ENCODE peak calls at places on chromosomes 16 and 17, in ten cellular contexts. R is BJ, Z is kidney epithelial cell, Q is IMR-90, Y is HFFc6, H is PC-9, D is tibial nerve, J is D721Med, E is lung, K is A549. T is an unnamed sample.
A peak's percentile ranks its signal among the peaks of the same experiment; 100 is the strongest.

GRCh38 chr16:23146877-23147601 is 2.2 kb downstream of the USP31 start:
- DNase-seq in R (no peak), Z (no peak), Q (no peak), Y (no peak), H (no peak), D (no peak), J (no peak), E (no peak), K (no peak), T (no peak)

GRCh38 chr16:79191933-79192332 is 408.6 kb downstream of the MAF start:
- DNase-seq in R (no peak), Z (peak; percentile 35), Q (no peak), Y (no peak), H (no peak), D (no peak), J (no peak), E (no peak), K (no peak), T (no peak)

GRCh38 chr16:7182510-7183109 is 150.0 kb upstream of the RBFOX1 start:
- DNase-seq in R (no peak), Z (no peak), Q (no peak), Y (no peak), H (no peak), D (no peak), J (no peak), E (no peak), K (no peak), T (no peak)

GRCh38 chr16:87324411-87325275 is 7.5 kb upstream of the C16orf95 start:
- DNase-seq in R (no peak), Z (no peak), Q (peak; percentile 10), Y (no peak), H (no peak), D (no peak), J (peak; percentile 46), E (no peak), K (peak; percentile 77), T (no peak)

GRCh38 chr17:48175692-48176450 is 68.3 kb downstream of the SNX11 start:
- DNase-seq in R (peak; percentile 29), Z (no peak), Q (peak; percentile 30), Y (peak; percentile 56), H (no peak), D (no peak), J (no peak), E (no peak), K (no peak), T (no peak)

GRCh38 chr17:48052956-48053757 is 5.0 kb downstream of the NFE2L1 start:
- DNase-seq in R (no peak), Z (no peak), Q (peak; percentile 40), Y (peak; percentile 35), H (no peak), D (peak; percentile 80), J (no peak), E (no peak), K (no peak), T (no peak)

GRCh38 chr17:28174352-28175046 is 132.0 kb downstream of the NLK start:
- DNase-seq in R (no peak), Z (no peak), Q (no peak), Y (no peak), H (no peak), D (no peak), J (no peak), E (no peak), K (no peak), T (no peak)

GRCh38 chr16:66474750-66475199 is 47.7 kb downstream of the BEAN1 start:
- DNase-seq in R (no peak), Z (no peak), Q (no peak), Y (no peak), H (peak; percentile 20), D (no peak), J (no peak), E (no peak), K (no peak), T (no peak)

GRCh38 chr16:71933913-71934696 is 38.8 kb downstream of the IST1 start:
- DNase-seq in R (no peak), Z (peak; percentile 54), Q (peak; percentile 79), Y (peak; percentile 58), H (peak; percentile 15), D (no peak), J (no peak), E (no peak), K (no peak), T (no peak)

GRCh38 chr17:57075193-57075592 is 9.9 kb upstream of the AKAP1 start:
- DNase-seq in R (no peak), Z (no peak), Q (no peak), Y (no peak), H (no peak), D (no peak), J (no peak), E (no peak), K (no peak), T (no peak)

GRCh38 chr16:48136547-48137360 is 19.0 kb downstream of the ABCC12 start:
- DNase-seq in R (no peak), Z (no peak), Q (no peak), Y (no peak), H (no peak), D (no peak), J (no peak), E (no peak), K (no peak), T (no peak)

GRCh38 chr16:59633996-59634579 is 900.0 kb upstream of the GOT2 start:
- DNase-seq in R (peak; percentile 53), Z (no peak), Q (peak; percentile 83), Y (peak; percentile 83), H (no peak), D (no peak), J (no peak), E (no peak), K (no peak), T (peak; percentile 30)

GRCh38 chr17:80947200-80947940 is 44.3 kb upstream of the CHMP6 start:
- DNase-seq in R (no peak), Z (no peak), Q (no peak), Y (no peak), H (no peak), D (no peak), J (no peak), E (no peak), K (no peak), T (no peak)

GRCh38 chr16:50304467-50305440 is 38.4 kb downstream of the ADCY7 start:
- DNase-seq in R (no peak), Z (no peak), Q (no peak), Y (no peak), H (no peak), D (no peak), J (no peak), E (no peak), K (no peak), T (no peak)

GRCh38 chr17:66207936-66208335 is 16.0 kb upstream of the CEP112 start:
- DNase-seq in R (no peak), Z (no peak), Q (no peak), Y (no peak), H (no peak), D (no peak), J (no peak), E (no peak), K (no peak), T (no peak)
- TF ChIP-seq CTCF in R (no peak), Z (no peak), Q (no peak), Y (peak; percentile 10), H (no peak), D (no peak), J (no peak), E (no peak), K (no peak), T (no peak)

GRCh38 chr17:76025294-76025693 is 1.8 kb downstream of the EVPL start:
- DNase-seq in R (no peak), Z (no peak), Q (no peak), Y (no peak), H (peak; percentile 16), D (no peak), J (no peak), E (no peak), K (no peak), T (no peak)

GRCh38 chr17:76024353-76024752 is 2.8 kb downstream of the EVPL start:
- DNase-seq in R (no peak), Z (no peak), Q (no peak), Y (no peak), H (no peak), D (no peak), J (no peak), E (no peak), K (no peak), T (no peak)

GRCh38 chr17:76026714-76027158 is 370 bp downstream of the EVPL start:
- DNase-seq in R (no peak), Z (no peak), Q (no peak), Y (no peak), H (no peak), D (no peak), J (no peak), E (peak; percentile 44), K (no peak), T (no peak)

GRCh38 chr17:76023900-76024237 is 3.2 kb downstream of the EVPL start:
- DNase-seq in R (no peak), Z (no peak), Q (no peak), Y (no peak), H (no peak), D (no peak), J (no peak), E (no peak), K (no peak), T (no peak)

DNA sequence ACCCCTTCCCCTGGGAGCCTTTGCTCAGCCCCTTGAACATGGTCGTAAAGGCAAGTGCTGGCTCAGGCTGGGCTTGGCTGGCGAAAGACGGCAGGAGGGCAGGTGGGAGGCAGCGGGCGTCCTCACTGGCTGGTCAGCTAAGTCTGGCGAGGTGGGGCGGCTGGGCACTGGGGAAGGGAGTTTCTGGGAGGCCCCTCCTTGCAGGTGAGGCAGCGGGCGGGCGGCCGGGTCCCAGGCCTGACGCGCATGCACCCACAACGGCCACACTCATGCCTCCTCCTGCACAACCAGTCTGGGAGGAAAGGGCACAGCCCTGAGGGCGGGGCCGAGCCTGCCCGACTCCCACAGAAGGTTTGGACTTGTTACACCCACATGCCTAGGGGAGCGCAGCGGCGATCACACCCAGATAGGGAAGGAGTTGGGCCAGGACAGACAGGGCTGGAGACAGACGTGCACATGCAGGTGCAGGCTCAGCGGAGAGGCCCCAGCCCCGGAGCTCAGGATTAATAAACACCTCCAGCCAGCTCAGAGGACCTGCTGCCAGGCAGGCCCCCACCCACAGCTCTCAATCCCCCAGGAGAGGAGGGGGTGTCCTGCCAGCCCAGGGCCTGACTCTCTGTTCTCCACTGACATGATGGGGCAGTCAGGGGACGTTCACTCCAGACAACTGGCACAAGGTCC is at the start of gene EVPL:
- DNase-seq in R (no peak), Z (peak; percentile 32), Q (no peak), Y (no peak), H (peak; percentile 98), D (no peak), J (no peak), E (peak; percentile 90), K (peak; percentile 62), T (no peak)
- TF ChIP-seq CTCF in R (no peak), Z (no peak), Q (no peak), Y (no peak), H (no peak), D (no peak), J (no peak), E (no peak), K (no peak), T (no peak)

GRCh38 chr17:73029021-73029420 is 63.5 kb downstream of the SLC39A11 start:
- DNase-seq in R (no peak), Z (no peak), Q (no peak), Y (no peak), H (no peak), D (no peak), J (no peak), E (no peak), K (no peak), T (no peak)
- TF ChIP-seq CTCF in R (no peak), Z (no peak), Q (no peak), Y (no peak), H (no peak), D (no peak), J (no peak), E (no peak), K (no peak), T (no peak)

GRCh38 chr17:37671813-37672544 is 28.7 kb upstream of the DDX52 start:
- DNase-seq in R (peak; percentile 87), Z (peak; percentile 74), Q (peak; percentile 96), Y (peak; percentile 94), H (peak; percentile 11), D (no peak), J (no peak), E (no peak), K (peak; percentile 83), T (peak; percentile 28)
- TF ChIP-seq CTCF in R (no peak), Z (no peak), Q (no peak), Y (no peak), H (no peak), D (no peak), J (no peak), E (no peak), K (no peak), T (no peak)